ENCODE peak calls at places on chromosomes 6 and 20, in seven cellular contexts. F is IMR-90, G is spleen, K is A549, R is body of pancreas, M is heart left ventricle, U is uterus. P is an unnamed sample.
A peak's percentile ranks its signal among the peaks of the same experiment; 100 is the strongest.

GRCh38 chr20:11401988-11402387 is 515.7 kb upstream of the BTBD3 start:
- DNase-seq in K (no peak), M (no peak), G (no peak), F (no peak), R (no peak), U (no peak), P (no peak)

GRCh38 chr6:88251261-88251660 is 85.1 kb upstream of the CNR1 start:
- DNase-seq in R (no peak), G (no peak), U (no peak), M (no peak), F (no peak), K (no peak), P (no peak)

GRCh38 chr20:48015943-48016723 is 230.9 kb upstream of the SULF2 start:
- DNase-seq in M (no peak), U (no peak), K (no peak), R (no peak), F (peak; percentile 82), G (no peak), P (no peak)

GRCh38 chr6:165049362-165049761 is 260.0 kb downstream of the C6orf118 start:
- DNase-seq in R (no peak), G (no peak), F (no peak), M (peak; percentile 16), K (peak; percentile 20), U (no peak), P (peak; percentile 93)

GRCh38 chr6:166085498-166085897 is 82.2 kb downstream of the TBXT start:
- DNase-seq in R (no peak), F (no peak), G (no peak), M (no peak), U (no peak), K (no peak), P (no peak)

GRCh38 chr20:23047738-23048214 is 1.7 kb downstream of the THBD start:
- DNase-seq in U (no peak), M (peak; percentile 42), G (peak; percentile 89), F (no peak), R (peak; percentile 12), K (peak; percentile 71), P (no peak)

GRCh38 chr6:44897286-44897685 is 430.8 kb upstream of the RUNX2 start:
- DNase-seq in F (no peak), G (no peak), R (no peak), K (no peak), M (no peak), U (no peak), P (no peak)

GRCh38 chr6:17031961-17032360 is 69.9 kb upstream of the STMND1 start:
- DNase-seq in M (peak; percentile 16), K (no peak), U (no peak), F (no peak), G (no peak), R (no peak), P (no peak)

GRCh38 chr6:134436950-134437349 is 119.0 kb upstream of the SGK1 start:
- DNase-seq in R (no peak), K (no peak), U (no peak), M (no peak), G (no peak), F (peak; percentile 67), P (no peak)

GRCh38 chr6:110538416-110539060 is 62.1 kb upstream of the SLC22A16 start:
- DNase-seq in M (no peak), R (no peak), U (no peak), K (no peak), G (no peak), F (peak; percentile 7), P (no peak)

GRCh38 chr6:157527471-157527907 is 146.5 kb downstream of the ZDHHC14 start:
- DNase-seq in M (no peak), G (no peak), K (no peak), R (peak; percentile 40), U (no peak), F (peak; percentile 23), P (peak; percentile 50)

GRCh38 chr6:961407-961930 is 268.5 kb upstream of the EXOC2 start:
- DNase-seq in U (no peak), R (no peak), G (no peak), M (no peak), K (no peak), F (no peak), P (no peak)

GRCh38 chr6:160950507-160950906 is 41.1 kb upstream of the MAP3K4 start:
- DNase-seq in G (no peak), K (peak; percentile 39), M (no peak), U (no peak), F (peak; percentile 44), R (peak; percentile 76), P (no peak)

GRCh38 chr6:27651371-27651732 is 178.4 kb upstream of the ZNF184 start:
- DNase-seq in R (no peak), K (peak; percentile 80), G (no peak), F (no peak), M (no peak), U (no peak), P (no peak)

GRCh38 chr6:32191696-32192607 is 491 bp downstream of the GPSM3 start:
- DNase-seq in R (no peak), G (peak; percentile 88), U (no peak), K (no peak), F (no peak), M (no peak), P (no peak)

GRCh38 chr6:32189082-32189741 is 790 bp downstream of the PBX2 start:
- DNase-seq in U (no peak), G (no peak), K (no peak), M (no peak), F (no peak), R (no peak), P (no peak)

GRCh38 chr6:32190946-32191677 is 1.1 kb upstream of the PBX2 start:
- DNase-seq in R (no peak), K (no peak), M (no peak), G (no peak), U (no peak), F (no peak), P (no peak)

GRCh38 chr6:32189742-32190053 is 304 bp downstream of the PBX2 start:
- DNase-seq in U (peak; percentile 57), K (no peak), M (no peak), G (peak; percentile 91), R (no peak), F (no peak), P (no peak)

DNA sequence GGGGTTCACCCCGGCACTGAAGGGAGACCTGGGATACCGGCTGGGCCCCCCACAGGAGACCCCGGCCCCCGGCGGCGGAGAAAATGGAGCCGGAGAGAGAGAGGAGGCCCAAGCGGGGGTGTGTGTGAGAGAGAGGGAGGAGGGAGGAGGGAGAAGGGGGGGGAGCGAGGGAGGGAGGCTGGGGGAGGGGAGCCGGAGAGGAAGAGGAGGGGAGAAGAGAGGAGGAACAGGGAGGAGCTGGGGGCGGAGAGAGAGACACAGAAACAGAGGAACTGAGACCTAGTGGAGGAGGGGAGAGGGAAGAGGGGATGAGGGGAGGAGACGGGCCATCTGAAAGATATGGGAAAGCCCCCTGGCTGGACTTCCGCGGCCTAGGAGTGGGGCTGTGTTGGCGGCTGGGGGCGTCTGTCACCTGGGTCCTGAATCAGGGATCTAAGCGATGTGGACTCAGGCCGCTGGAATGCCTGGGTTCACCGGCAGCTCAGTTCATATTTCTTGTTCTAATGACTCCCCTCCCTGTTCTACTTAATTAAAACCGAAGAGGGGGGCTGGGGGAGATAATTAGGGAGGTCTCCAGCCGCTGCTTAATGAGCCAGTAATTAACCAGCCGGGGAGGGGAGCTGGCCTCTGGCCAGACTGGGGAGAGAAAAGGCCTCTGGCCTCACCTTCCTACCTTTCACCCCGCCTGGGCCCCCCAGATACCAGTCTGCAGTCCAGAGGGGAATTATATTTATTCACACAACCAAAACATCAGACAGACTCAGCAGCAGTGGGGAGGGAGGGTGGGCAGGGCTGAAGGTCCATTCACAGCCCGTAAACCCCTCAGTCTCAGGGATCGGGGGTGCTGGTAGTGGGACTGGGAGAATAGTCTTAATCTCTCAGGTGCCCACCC is at the start of gene PBX2:
- DNase-seq in K (peak; percentile 81), G (peak; percentile 96), F (peak; percentile 89), R (peak; percentile 94), U (peak; percentile 91), M (peak; percentile 97), P (peak; percentile 97)
- TF ChIP-seq POLR2A in K (peak; percentile 26), G (peak; percentile 58), F (peak; percentile 23), R (peak; percentile 84), U (peak; percentile 96), M (no peak), P (peak; percentile 84)

GRCh38 chr20:42018979-42019378 is 400.8 kb upstream of the CHD6 start:
- DNase-seq in G (no peak), R (no peak), M (no peak), K (peak; percentile 18), U (no peak), F (no peak), P (peak; percentile 25)
- TF ChIP-seq CTCF in G (no peak), R (no peak), M (no peak), K (no peak), U (no peak), F (no peak), P (no peak)

GRCh38 chr20:5150226-5151076 is 23.6 kb downstream of the CDS2 start:
- DNase-seq in G (no peak), R (no peak), M (no peak), U (no peak), K (peak; percentile 16), F (peak; percentile 58), P (no peak)
- TF ChIP-seq POLR2A in G (no peak), R (no peak), M (no peak), U (no peak), K (no peak), F (no peak), P (no peak)

GRCh38 chr6:30352550-30352949 is 7.6 kb downstream of the RPP21 start:
- DNase-seq in R (no peak), M (no peak), F (no peak), G (no peak), K (no peak), U (no peak), P (no peak)

GRCh38 chr6:30350519-30350918 is 5.6 kb downstream of the RPP21 start:
- DNase-seq in U (no peak), K (no peak), G (no peak), R (no peak), M (no peak), F (no peak), P (no peak)

GRCh38 chr6:30348957-30349356 is 4.0 kb downstream of the RPP21 start:
- DNase-seq in G (no peak), M (no peak), F (no peak), K (no peak), U (no peak), R (no peak), P (no peak)

GRCh38 chr6:30345852-30346251 is 896 bp downstream of the RPP21 start:
- DNase-seq in F (no peak), M (no peak), R (no peak), U (no peak), K (no peak), G (no peak), P (no peak)

DNA sequence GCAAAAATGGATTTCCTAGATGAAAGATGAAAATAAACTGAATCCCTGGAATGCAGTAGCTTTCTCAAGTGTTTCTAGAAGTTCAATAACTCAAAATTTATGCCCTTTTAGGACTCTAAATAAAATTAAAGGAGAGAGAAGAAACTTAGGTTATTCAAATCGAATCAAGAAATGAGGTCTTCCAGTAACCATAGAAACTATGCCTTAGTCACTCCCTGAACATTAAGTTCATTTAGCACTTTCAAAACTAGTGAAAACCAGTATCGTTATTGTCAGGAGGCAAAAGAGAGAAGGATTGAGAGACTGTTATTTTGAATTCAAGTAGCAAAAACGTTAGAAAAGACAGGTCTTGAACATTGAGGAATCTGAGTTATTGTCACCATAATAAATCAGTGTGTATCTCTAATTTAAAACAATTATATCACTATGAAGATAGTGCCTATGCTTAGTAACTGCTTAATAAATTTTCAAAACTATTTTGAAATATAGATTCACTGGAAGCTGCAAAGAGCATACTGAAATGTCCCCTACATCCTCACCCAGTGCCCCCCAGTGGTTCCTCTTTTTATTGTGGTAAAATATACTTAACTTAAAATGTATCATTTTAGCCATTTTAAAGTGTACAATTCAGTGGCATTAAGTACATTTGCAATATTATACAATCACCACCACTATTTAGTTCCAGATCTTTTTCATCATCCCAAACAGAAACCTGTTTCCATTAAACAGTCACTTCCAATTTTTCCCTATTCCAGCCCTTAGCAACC is 4.6 kb downstream of the RPP21 start:
- DNase-seq in U (no peak), F (no peak), R (no peak), G (no peak), K (no peak), M (no peak), P (no peak)
- TF ChIP-seq CTCF in U (no peak), F (no peak), R (no peak), G (no peak), K (no peak), M (no peak), P (no peak)

P was measured in testis.